ENCODE peak calls at places on chromosomes 11 and 22, in ten cellular contexts. M is HCEC 1CT, U is NCI-H1436, K is cardiac fibroblast, A is kidney tubule cell, J is COR-L47, T is HCT116, P is NCI-H1930, F is NCI-H345, Q is left colon. H is an unnamed sample.

GRCh38 chr11:64000026-64000739 is 13.9 kb downstream of the OTUB1 start:
- DNase-seq in M (peak), U (no peak), K (peak), A (peak), J (no peak), T (no peak), P (peak), F (peak), Q (peak), H (no peak)

GRCh38 chr22:45628508-45628907 is 43.1 kb upstream of the ATXN10 start:
- DNase-seq in M (no peak), U (no peak), K (no peak), A (peak), J (no peak), T (no peak), P (no peak), F (no peak), Q (no peak), H (no peak)

GRCh38 chr11:69037074-69037473 is 11.7 kb upstream of the TPCN2 start:
- DNase-seq in M (no peak), U (no peak), K (no peak), A (no peak), J (no peak), T (no peak), P (no peak), F (no peak), Q (no peak), H (no peak)

GRCh38 chr11:69914286-69915150 is 95.3 kb upstream of the FGF3 start:
- DNase-seq in M (no peak), U (no peak), K (no peak), A (no peak), J (no peak), T (no peak), P (no peak), F (no peak), Q (peak), H (no peak)

GRCh38 chr11:44629732-44630345 is 64.4 kb downstream of the CD82 start:
- DNase-seq in M (no peak), U (no peak), K (no peak), A (no peak), J (no peak), T (no peak), P (no peak), F (no peak), Q (no peak), H (no peak)

GRCh38 chr11:7512525-7513209 is 1.1 kb upstream of the PPFIBP2 start:
- DNase-seq in M (no peak), U (no peak), K (peak), A (peak), J (no peak), T (no peak), P (no peak), F (no peak), Q (peak), H (no peak)

GRCh38 chr11:130603585-130603906 is 155.1 kb downstream of the ADAMTS15 start:
- DNase-seq in M (no peak), U (no peak), K (no peak), A (no peak), J (no peak), T (no peak), P (no peak), F (no peak), Q (no peak), H (no peak)

GRCh38 chr22:23677701-23677995 is 13.2 kb upstream of the RGL4 start:
- DNase-seq in M (no peak), U (no peak), K (no peak), A (no peak), J (no peak), T (no peak), P (no peak), F (no peak), Q (no peak), H (no peak)

GRCh38 chr11:76770642-76771445 is 12.3 kb upstream of the TSKU start:
- DNase-seq in M (peak), U (no peak), K (peak), A (peak), J (no peak), T (no peak), P (no peak), F (no peak), Q (peak), H (peak)

GRCh38 chr11:86473991-86474833 is 99.5 kb downstream of the CCDC81 start:
- DNase-seq in M (peak), U (no peak), K (peak), A (peak), J (no peak), T (no peak), P (no peak), F (no peak), Q (no peak), H (no peak)

GRCh38 chr22:33971561-33971961 is 51.3 kb upstream of the LARGE1 start:
- DNase-seq in M (no peak), U (no peak), K (peak), A (peak), J (no peak), T (no peak), P (no peak), F (peak), Q (no peak), H (no peak)

GRCh38 chr11:114556135-114556534 is 3.5 kb downstream of the NXPE1 start:
- DNase-seq in M (no peak), U (no peak), K (no peak), A (no peak), J (no peak), T (no peak), P (no peak), F (no peak), Q (no peak), H (no peak)

GRCh38 chr22:48592066-48592345 is 1235.7 kb downstream of the BRD1 start:
- DNase-seq in M (no peak), U (no peak), K (no peak), A (no peak), J (no peak), T (no peak), P (no peak), F (no peak), Q (no peak), H (no peak)

GRCh38 chr11:117201906-117202305 is 2.7 kb downstream of the TAGLN start:
- DNase-seq in M (no peak), U (no peak), K (peak), A (no peak), J (no peak), T (no peak), P (no peak), F (no peak), Q (no peak), H (no peak)

GRCh38 chr11:43942651-43943356 is 367 bp downstream of the C11orf96 start:
- DNase-seq in M (no peak), U (no peak), K (peak), A (no peak), J (no peak), T (no peak), P (peak), F (peak), Q (no peak), H (no peak)

GRCh38 chr22:38295339-38295738 is 21.9 kb downstream of the CSNK1E start:
- DNase-seq in M (no peak), U (no peak), K (no peak), A (no peak), J (no peak), T (no peak), P (no peak), F (no peak), Q (no peak), H (no peak)

GRCh38 chr11:131002145-131002544 is 85.9 kb upstream of the SNX19 start:
- DNase-seq in M (no peak), U (no peak), K (no peak), A (peak), J (no peak), T (no peak), P (no peak), F (no peak), Q (no peak), H (no peak)

GRCh38 chr11:128575956-128576340 is 11.4 kb downstream of the ETS1 start:
- DNase-seq in M (peak), U (no peak), K (peak), A (peak), J (no peak), T (no peak), P (no peak), F (no peak), Q (no peak), H (no peak)

GRCh38 chr22:19799322-19800190 is 39.0 kb downstream of the TBX1 start:
- DNase-seq in M (peak), U (no peak), K (peak), A (no peak), J (no peak), T (no peak), P (no peak), F (no peak), Q (no peak), H (peak)

GRCh38 chr11:19511413-19512183 is 201.0 kb upstream of the NAV2 start:
- DNase-seq in M (peak), U (no peak), K (peak), A (no peak), J (peak), T (no peak), P (no peak), F (peak), Q (peak), H (no peak)

GRCh38 chr11:68297812-68298658 is 14.4 kb upstream of the LRP5 start:
- DNase-seq in M (peak), U (peak), K (peak), A (peak), J (peak), T (peak), P (no peak), F (peak), Q (peak), H (peak)

GRCh38 chr11:124872741-124873140 is 7.5 kb downstream of the ROBO3 start:
- DNase-seq in M (no peak), U (no peak), K (no peak), A (no peak), J (no peak), T (no peak), P (peak), F (no peak), Q (no peak), H (no peak)

GRCh38 chr11:32176223-32176811 is 85.4 kb downstream of the RCN1 start:
- DNase-seq in M (peak), U (peak), K (peak), A (peak), J (peak), T (peak), P (peak), F (peak), Q (peak), H (peak)

GRCh38 chr11:3971756-3972404 is 116.4 kb downstream of the STIM1 start:
- DNase-seq in M (peak), U (no peak), K (peak), A (no peak), J (no peak), T (no peak), P (no peak), F (no peak), Q (no peak), H (no peak)

GRCh38 chr11:65574963-65575567 is 788 bp upstream of the EHBP1L1 start:
- DNase-seq in M (no peak), U (no peak), K (peak), A (peak), J (peak), T (no peak), P (no peak), F (peak), Q (peak), H (no peak)

GRCh38 chr11:76806608-76807205 is 23.6 kb downstream of the TSKU start:
- DNase-seq in M (no peak), U (no peak), K (no peak), A (no peak), J (no peak), T (no peak), P (no peak), F (no peak), Q (peak), H (no peak)

H was measured in AG04450.